ENCODE peak calls at places on chromosomes 13 and 19, in nine cellular contexts. U is CD8-positive, alpha-beta T cell; A is breast epithelium; N is Caco-2; H is body of pancreas; M is adrenal gland; Q is neural progenitor cell; Y is pancreas; K is right lobe of liver. J is an unnamed sample. For H3K27me3, the result is how much of the 10 kb centered on the place peaks cover.

GRCh38 chr13:94703271-94703670 is 9.1 kb downstream of the SOX21 start:
- DNase-seq in U (no peak), A (no peak), N (no peak), H (no peak), M (no peak), Q (no peak), Y (no peak), K (no peak), J (no peak)

GRCh38 chr13:90793261-90793785 is 554.2 kb upstream of the MIR17HG start:
- DNase-seq in U (no peak), A (no peak), N (no peak), H (no peak), M (no peak), Q (no peak), Y (no peak), K (no peak), J (no peak)

GRCh38 chr19:52190679-52191293 is 934 bp downstream of the PPP2R1A start:
- DNase-seq in U (no peak), A (no peak), N (peak), H (peak), M (no peak), Q (peak), Y (peak), K (peak), J (peak)

GRCh38 chr19:18496167-18496979 is 25.5 kb downstream of the ELL start:
- DNase-seq in U (peak), A (no peak), N (no peak), H (peak), M (no peak), Q (no peak), Y (peak), K (peak), J (no peak)

GRCh38 chr19:6754653-6755463 is 12.4 kb downstream of the SH2D3A start:
- DNase-seq in U (no peak), A (no peak), N (no peak), H (no peak), M (peak), Q (no peak), Y (no peak), K (no peak), J (no peak)

GRCh38 chr13:87666826-87667225 is 4.3 kb upstream of the SLITRK5 start:
- DNase-seq in U (no peak), A (no peak), N (no peak), H (no peak), M (no peak), Q (no peak), Y (no peak), K (no peak), J (no peak)

GRCh38 chr19:10182847-10183246 is 11.9 kb downstream of the DNMT1 start:
- DNase-seq in U (no peak), A (no peak), N (no peak), H (no peak), M (no peak), Q (no peak), Y (no peak), K (no peak), J (no peak)

GRCh38 chr19:38718747-38719543 is 25.3 kb downstream of the CAPN12 start:
- DNase-seq in U (no peak), A (no peak), N (no peak), H (peak), M (no peak), Q (peak), Y (peak), K (no peak), J (peak)

GRCh38 chr19:19345970-19346369 is 25.3 kb downstream of the MAU2 start:
- DNase-seq in U (no peak), A (no peak), N (no peak), H (no peak), M (no peak), Q (no peak), Y (no peak), K (no peak), J (no peak)

GRCh38 chr19:31598730-31599238 is 249.5 kb upstream of the TSHZ3 start:
- DNase-seq in U (no peak), A (no peak), N (no peak), H (peak), M (no peak), Q (no peak), Y (no peak), K (no peak), J (no peak)

GRCh38 chr19:45816236-45817009 is 1.3 kb upstream of the RSPH6A start:
- DNase-seq in U (no peak), A (no peak), N (no peak), H (no peak), M (no peak), Q (peak), Y (no peak), K (no peak), J (no peak)

GRCh38 chr19:10010247-10010691 is at the start of gene COL5A3:
- DNase-seq in U (no peak), A (no peak), N (no peak), H (peak), M (no peak), Q (peak), Y (no peak), K (peak), J (peak)

GRCh38 chr13:42001580-42001979 is 40.7 kb upstream of the VWA8 start:
- DNase-seq in U (no peak), A (no peak), N (no peak), H (no peak), M (no peak), Q (peak), Y (no peak), K (no peak), J (no peak)

GRCh38 chr13:29136341-29136740 is 316.2 kb downstream of the MTUS2 start:
- DNase-seq in U (no peak), A (no peak), N (no peak), H (no peak), M (no peak), Q (no peak), Y (no peak), K (peak), J (no peak)

GRCh38 chr13:74554581-74555290 is 420.5 kb upstream of the KLF12 start:
- DNase-seq in U (no peak), A (no peak), N (no peak), H (no peak), M (no peak), Q (no peak), Y (no peak), K (no peak), J (no peak)

GRCh38 chr13:46521921-46522691 is 30.9 kb upstream of the LRCH1 start:
- DNase-seq in U (no peak), A (no peak), N (no peak), H (no peak), M (no peak), Q (no peak), Y (no peak), K (no peak), J (no peak)

GRCh38 chr13:50989476-50989875 is 79.9 kb downstream of the RNASEH2B start:
- DNase-seq in U (no peak), A (no peak), N (no peak), H (no peak), M (no peak), Q (peak), Y (no peak), K (no peak), J (no peak)

GRCh38 chr13:31090921-31091624 is 70.6 kb downstream of the HSPH1 start:
- DNase-seq in U (no peak), A (no peak), N (no peak), H (peak), M (no peak), Q (no peak), Y (peak), K (peak), J (no peak)

GRCh38 chr19:33216198-33216830 is 9.3 kb downstream of the SLC7A10 start:
- DNase-seq in U (no peak), A (no peak), N (no peak), H (no peak), M (no peak), Q (no peak), Y (no peak), K (no peak), J (no peak)

GRCh38 chr13:27665333-27665732 is 43.6 kb downstream of the POLR1D start:
- DNase-seq in U (no peak), A (no peak), N (no peak), H (no peak), M (no peak), Q (peak), Y (no peak), K (no peak), J (no peak)

GRCh38 chr13:36713842-36714241 is 40.0 kb downstream of the SERTM1 start:
- DNase-seq in U (no peak), A (no peak), N (no peak), H (no peak), M (no peak), Q (no peak), Y (no peak), K (no peak), J (no peak)

GRCh38 chr19:30085394-30085793 is 143.4 kb downstream of the URI1 start:
- DNase-seq in U (no peak), A (no peak), N (no peak), H (peak), M (peak), Q (peak), Y (peak), K (no peak), J (no peak)

GRCh38 chr13:51452391-51453307 is at the start of gene INTS6:
- DNase-seq in U (peak), A (peak), N (peak), H (peak), M (peak), Q (peak), Y (peak), K (peak), J (peak)

GRCh38 chr19:52191951-52192350 is 2.1 kb downstream of the PPP2R1A start:
- DNase-seq in U (no peak), A (no peak), N (no peak), H (no peak), M (no peak), Q (no peak), Y (no peak), K (no peak), J (no peak)

GRCh38 chr13:113110048-113110851 is 4.7 kb downstream of the F7 start:
- DNase-seq in U (no peak), A (no peak), N (peak), H (peak), M (no peak), Q (no peak), Y (no peak), K (peak), J (no peak)
- H3K4me3 ChIP-seq in U (peak), A (peak), N (no peak), H (no peak), M (no peak), Q (peak), Y (peak), K (peak), J (peak)

GRCh38 chr19:41551212-41551610 is 24.8 kb upstream of the CEACAM21 start:
- DNase-seq in U (no peak), A (no peak), N (no peak), H (no peak), M (no peak), Q (no peak), Y (no peak), K (no peak), J (no peak)
- H3K27me3 ChIP-seq in U (under half), A (under half), N (under half), H (under half), M (under half), Q (under half), Y (under half), K (under half), J (under half)

GRCh38 chr13:78875792-78876580 is 217.0 kb upstream of the OBI1 start:
- DNase-seq in U (no peak), A (no peak), N (peak), H (no peak), M (no peak), Q (peak), Y (no peak), K (peak), J (no peak)
- TF ChIP-seq CTCF in U (no peak), A (no peak), N (peak), H (no peak), M (no peak), Q (peak), Y (no peak), K (peak), J (no peak)

DNA sequence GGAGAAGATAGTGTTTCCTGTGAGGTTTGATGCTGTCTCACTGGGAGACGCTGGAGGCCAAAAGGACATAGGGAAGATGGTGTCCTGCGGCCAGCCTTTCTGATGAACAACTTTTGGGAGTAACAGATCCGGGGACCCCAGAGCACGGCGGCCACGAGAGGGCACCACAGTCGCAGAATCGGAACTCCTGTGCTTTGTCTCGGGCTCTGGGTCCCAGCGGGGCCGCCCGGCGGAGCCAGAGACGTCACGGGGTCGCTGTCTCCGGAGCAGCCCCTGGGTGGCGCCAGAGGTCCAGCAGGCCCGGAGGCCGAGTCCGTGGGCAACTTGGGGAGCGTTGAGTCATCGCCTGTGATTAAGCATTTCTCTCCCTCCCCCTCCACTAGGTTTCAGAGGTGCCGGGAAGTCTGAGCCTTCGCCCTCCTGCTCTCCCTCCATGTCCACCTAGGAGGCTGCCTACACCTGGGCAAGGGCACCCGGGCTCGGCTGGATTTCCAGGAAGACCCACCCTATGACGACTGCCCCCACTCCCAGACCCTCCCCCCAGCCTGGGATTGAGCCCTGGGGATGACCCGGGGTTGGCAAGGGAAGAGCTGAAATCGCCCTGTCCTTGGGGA is 3.2 kb downstream of the NANOS3 start:
- DNase-seq in U (peak), A (peak), N (peak), H (peak), M (peak), Q (peak), Y (peak), K (peak), J (peak)
- H3K4me3 ChIP-seq in U (peak), A (no peak), N (peak), H (no peak), M (no peak), Q (peak), Y (no peak), K (no peak), J (peak)

DNA sequence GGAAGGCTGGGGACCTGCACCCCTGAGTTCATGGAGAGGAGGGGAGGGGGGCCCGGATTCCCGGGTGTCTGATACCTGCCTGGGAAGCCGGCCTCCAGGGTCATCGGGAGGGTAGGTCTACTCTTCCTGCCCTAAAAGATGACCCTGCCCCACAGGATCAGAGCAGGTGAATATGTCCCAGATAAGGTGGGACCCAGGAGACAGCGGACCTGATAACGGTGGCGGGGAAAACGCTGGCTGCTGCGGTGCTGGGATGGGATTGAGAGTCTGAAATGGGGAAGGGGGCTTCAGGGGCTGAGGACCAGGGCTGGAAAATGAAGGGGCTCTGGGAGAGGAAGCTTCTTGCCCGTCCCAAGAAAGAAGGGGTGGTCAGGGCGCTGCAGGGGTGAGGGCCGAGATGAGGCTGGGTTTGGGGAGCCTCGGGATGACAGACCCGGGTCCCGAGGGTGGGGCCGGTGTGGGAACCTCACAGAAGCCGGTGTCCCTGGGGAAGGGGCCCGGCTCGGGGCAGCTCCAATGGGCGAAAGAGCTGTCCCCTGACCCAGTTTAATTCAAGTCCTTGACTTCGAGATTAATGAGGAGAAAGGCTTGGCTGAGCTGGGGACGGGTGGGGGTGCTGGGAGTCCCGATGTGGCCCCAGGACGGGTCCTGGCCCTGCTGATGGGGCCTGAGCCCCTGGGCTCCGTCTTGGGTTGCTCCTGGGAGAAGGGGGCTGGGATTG is 797 bp downstream of the TTYH1 start:
- DNase-seq in U (no peak), A (no peak), N (no peak), H (no peak), M (no peak), Q (peak), Y (no peak), K (no peak), J (no peak)
- H3K27me3 ChIP-seq in U (under half), A (under half), N (under half), H (under half), M (under half), Q (under half), Y (under half), K (under half), J (under half)

GRCh38 chr13:98109226-98109625 is 33.7 kb upstream of the FARP1 start:
- DNase-seq in U (no peak), A (no peak), N (peak), H (no peak), M (no peak), Q (no peak), Y (no peak), K (no peak), J (no peak)
- TF ChIP-seq CTCF in U (no peak), A (no peak), N (no peak), H (no peak), M (no peak), Q (no peak), Y (no peak), K (no peak), J (no peak)

DNA sequence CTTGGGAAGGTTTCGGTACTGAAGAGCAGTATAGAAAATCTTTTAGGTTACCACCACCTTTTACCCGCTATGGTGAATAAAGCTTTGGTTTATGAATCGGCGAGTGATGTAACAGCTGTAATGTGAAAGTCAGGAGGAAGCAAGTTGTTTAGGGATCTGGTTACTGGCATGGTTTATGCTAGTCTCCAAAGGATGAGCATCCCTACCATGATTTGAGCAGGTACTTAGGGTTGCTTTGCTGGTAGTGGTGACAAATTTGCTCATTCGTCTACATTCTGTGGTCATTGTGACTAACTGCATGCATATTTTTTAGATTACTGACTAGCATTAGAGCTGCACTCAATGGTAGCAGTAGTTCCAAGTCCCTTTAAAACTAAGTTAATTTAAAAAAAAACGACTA is 104.1 kb downstream of the FRY start:
- DNase-seq in U (no peak), A (no peak), N (no peak), H (no peak), M (no peak), Q (no peak), Y (no peak), K (no peak), J (no peak)
- H3K4me3 ChIP-seq in U (no peak), A (no peak), N (no peak), H (no peak), M (no peak), Q (no peak), Y (no peak), K (no peak), J (no peak)

GRCh38 chr19:50882188-50882587 is 8.9 kb downstream of the KLK2 start:
- DNase-seq in U (no peak), A (no peak), N (no peak), H (no peak), M (no peak), Q (no peak), Y (no peak), K (no peak), J (no peak)
- H3K27me3 ChIP-seq in U (under half), A (under half), N (under half), H (under half), M (under half), Q (half or more), Y (under half), K (under half), J (half or more)

DNA sequence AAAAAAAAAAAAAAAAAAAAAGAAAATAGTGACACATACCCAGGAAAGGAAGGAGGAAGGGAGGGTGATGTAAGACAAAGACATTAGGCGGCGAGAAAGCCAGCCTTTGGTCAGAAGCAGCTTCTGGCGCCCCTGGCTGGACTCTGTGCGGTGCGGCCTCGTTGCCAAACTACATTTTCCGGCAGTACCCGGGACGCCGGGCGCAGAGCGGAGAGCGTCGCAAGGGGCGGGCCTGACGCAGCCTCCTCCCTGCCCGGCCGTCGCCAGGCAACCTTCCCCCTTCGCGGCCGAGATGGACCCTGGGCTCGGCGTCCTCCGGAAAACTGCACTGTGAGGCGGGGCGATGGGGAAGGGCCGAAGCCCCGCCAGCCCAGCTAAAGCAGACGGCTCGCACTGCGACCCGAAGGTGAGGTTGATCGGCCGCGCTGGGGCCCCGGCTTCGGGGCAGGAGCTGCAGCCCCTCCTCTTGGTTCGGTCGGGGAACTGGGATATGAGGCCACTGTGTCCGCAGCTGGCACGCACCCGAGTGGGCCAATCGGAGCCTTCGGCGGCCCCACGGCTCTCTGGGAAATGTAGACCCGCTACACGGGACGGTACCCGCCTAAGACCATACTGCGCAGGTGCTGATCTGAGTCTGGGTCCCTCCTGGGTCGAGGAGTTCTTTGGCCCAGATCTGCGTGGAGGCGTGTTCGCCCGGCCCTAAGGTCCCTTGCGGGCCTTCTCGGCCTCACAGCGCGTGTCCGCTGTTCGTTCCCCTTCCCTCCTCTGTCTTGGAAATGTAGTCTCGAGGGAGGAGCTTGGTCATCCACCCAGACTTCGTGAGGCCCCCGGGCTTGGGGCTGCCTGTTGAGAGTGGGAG is 2.3 kb upstream of the MZF1 start:
- DNase-seq in U (peak), A (peak), N (peak), H (peak), M (peak), Q (peak), Y (peak), K (peak), J (peak)
- TF ChIP-seq CTCF in U (no peak), A (peak), N (peak), H (peak), M (peak), Q (no peak), Y (no peak), K (no peak), J (no peak)

J was measured in heart right ventricle.